ENCODE peak calls at places on chromosomes 16 and 17, in ten cellular contexts. One of them, this sample, is unnamed.

GRCh38 chr16:25693621-25694020 is 1.9 kb downstream of the HS3ST4 start:
- DNase-seq in SK-N-MC: no peak
- DNase-seq in activated CD8-positive, alpha-beta memory T cell treated with anti-CD3 and anti-CD28 coated beads for 48 hours: no peak
- DNase-seq in occipital lobe: no peak
- DNase-seq in CMK: no peak
- DNase-seq in activated T-helper 2 cell treated with anti-CD3 and anti-CD28 coated beads, Interferon-gamma antibody, Interleukin-2, Interleukin-4, amounts not matched to agents 10 μg/mL and 5 μg/mL and 100 μg/mL, durations not matched to agents 14 hours and 24 hours and 36 hours: no peak
- DNase-seq in activated naive CD8-positive, alpha-beta T cell treated with anti-CD3 and anti-CD28 coated beads for 36 hours: no peak
- DNase-seq in GDM1: no peak
- DNase-seq in fibroblast of the conjunctiva: no peak
- DNase-seq in GM23248: no peak
- DNase-seq in this sample: no peak

GRCh38 chr17:32323046-32323445 is 18.9 kb downstream of the C17orf75 start:
- DNase-seq in activated CD8-positive, alpha-beta memory T cell treated with anti-CD3 and anti-CD28 coated beads for 48 hours: no peak
- DNase-seq in GDM1: no peak
- DNase-seq in activated T-helper 2 cell treated with anti-CD3 and anti-CD28 coated beads, Interferon-gamma antibody, Interleukin-2, Interleukin-4, amounts not matched to agents 10 μg/mL and 5 μg/mL and 100 μg/mL, durations not matched to agents 14 hours and 24 hours and 36 hours: no peak
- DNase-seq in CMK: no peak
- DNase-seq in activated naive CD8-positive, alpha-beta T cell treated with anti-CD3 and anti-CD28 coated beads for 36 hours: no peak
- DNase-seq in SK-N-MC: no peak
- DNase-seq in occipital lobe: no peak
- DNase-seq in fibroblast of the conjunctiva: no peak
- DNase-seq in GM23248: no peak
- DNase-seq in this sample: no peak

GRCh38 chr16:57045694-57046381 is 46.5 kb upstream of the CPNE2 start:
- DNase-seq in GM23248: peak; percentile 75
- DNase-seq in SK-N-MC: no peak
- DNase-seq in GDM1: no peak
- DNase-seq in activated naive CD8-positive, alpha-beta T cell treated with anti-CD3 and anti-CD28 coated beads for 36 hours: peak; percentile 49
- DNase-seq in activated CD8-positive, alpha-beta memory T cell treated with anti-CD3 and anti-CD28 coated beads for 48 hours: no peak
- DNase-seq in activated T-helper 2 cell treated with anti-CD3 and anti-CD28 coated beads, Interferon-gamma antibody, Interleukin-2, Interleukin-4, amounts not matched to agents 10 μg/mL and 5 μg/mL and 100 μg/mL, durations not matched to agents 14 hours and 24 hours and 36 hours: no peak
- DNase-seq in fibroblast of the conjunctiva: peak; percentile 43
- DNase-seq in occipital lobe: peak; percentile 3
- DNase-seq in CMK: no peak
- DNase-seq in this sample: no peak

GRCh38 chr16:71883193-71883848 is 661 bp downstream of the ZNF821 start:
- DNase-seq in activated naive CD8-positive, alpha-beta T cell treated with anti-CD3 and anti-CD28 coated beads for 36 hours: peak; percentile 60
- DNase-seq in CMK: no peak
- DNase-seq in activated T-helper 2 cell treated with anti-CD3 and anti-CD28 coated beads, Interferon-gamma antibody, Interleukin-2, Interleukin-4, amounts not matched to agents 10 μg/mL and 5 μg/mL and 100 μg/mL, durations not matched to agents 14 hours and 24 hours and 36 hours: peak; percentile 25
- DNase-seq in GM23248: peak; percentile 43
- DNase-seq in occipital lobe: no peak
- DNase-seq in activated CD8-positive, alpha-beta memory T cell treated with anti-CD3 and anti-CD28 coated beads for 48 hours: peak; percentile 14
- DNase-seq in GDM1: no peak
- DNase-seq in fibroblast of the conjunctiva: no peak
- DNase-seq in SK-N-MC: no peak
- DNase-seq in this sample: peak; percentile 59

GRCh38 chr17:57114085-57114673 is 29.1 kb downstream of the AKAP1 start:
- DNase-seq in GM23248: peak; percentile 28
- DNase-seq in activated T-helper 2 cell treated with anti-CD3 and anti-CD28 coated beads, Interferon-gamma antibody, Interleukin-2, Interleukin-4, amounts not matched to agents 10 μg/mL and 5 μg/mL and 100 μg/mL, durations not matched to agents 14 hours and 24 hours and 36 hours: peak; percentile 35
- DNase-seq in activated CD8-positive, alpha-beta memory T cell treated with anti-CD3 and anti-CD28 coated beads for 48 hours: peak; percentile 57
- DNase-seq in occipital lobe: no peak
- DNase-seq in activated naive CD8-positive, alpha-beta T cell treated with anti-CD3 and anti-CD28 coated beads for 36 hours: peak; percentile 56
- DNase-seq in GDM1: no peak
- DNase-seq in SK-N-MC: no peak
- DNase-seq in CMK: peak; percentile 26
- DNase-seq in fibroblast of the conjunctiva: no peak
- DNase-seq in this sample: peak; percentile 73

GRCh38 chr17:44374306-44375195 is 10.9 kb upstream of the FAM171A2 start:
- DNase-seq in activated T-helper 2 cell treated with anti-CD3 and anti-CD28 coated beads, Interferon-gamma antibody, Interleukin-2, Interleukin-4, amounts not matched to agents 10 μg/mL and 5 μg/mL and 100 μg/mL, durations not matched to agents 14 hours and 24 hours and 36 hours: no peak
- DNase-seq in SK-N-MC: no peak
- DNase-seq in GDM1: no peak
- DNase-seq in activated CD8-positive, alpha-beta memory T cell treated with anti-CD3 and anti-CD28 coated beads for 48 hours: no peak
- DNase-seq in activated naive CD8-positive, alpha-beta T cell treated with anti-CD3 and anti-CD28 coated beads for 36 hours: no peak
- DNase-seq in GM23248: no peak
- DNase-seq in occipital lobe: no peak
- DNase-seq in fibroblast of the conjunctiva: no peak
- DNase-seq in CMK: no peak
- DNase-seq in this sample: no peak

GRCh38 chr17:71392715-71393567 is 727.9 kb upstream of the SOX9 start:
- DNase-seq in CMK: no peak
- DNase-seq in GDM1: no peak
- DNase-seq in occipital lobe: no peak
- DNase-seq in activated naive CD8-positive, alpha-beta T cell treated with anti-CD3 and anti-CD28 coated beads for 36 hours: no peak
- DNase-seq in GM23248: peak; percentile 62
- DNase-seq in activated CD8-positive, alpha-beta memory T cell treated with anti-CD3 and anti-CD28 coated beads for 48 hours: no peak
- DNase-seq in activated T-helper 2 cell treated with anti-CD3 and anti-CD28 coated beads, Interferon-gamma antibody, Interleukin-2, Interleukin-4, amounts not matched to agents 10 μg/mL and 5 μg/mL and 100 μg/mL, durations not matched to agents 14 hours and 24 hours and 36 hours: no peak
- DNase-seq in SK-N-MC: no peak
- DNase-seq in fibroblast of the conjunctiva: no peak
- DNase-seq in this sample: no peak

GRCh38 chr17:68594552-68594951 is 6.6 kb downstream of the FAM20A start:
- DNase-seq in GDM1: no peak
- DNase-seq in occipital lobe: no peak
- DNase-seq in activated CD8-positive, alpha-beta memory T cell treated with anti-CD3 and anti-CD28 coated beads for 48 hours: no peak
- DNase-seq in SK-N-MC: no peak
- DNase-seq in activated naive CD8-positive, alpha-beta T cell treated with anti-CD3 and anti-CD28 coated beads for 36 hours: no peak
- DNase-seq in CMK: no peak
- DNase-seq in fibroblast of the conjunctiva: no peak
- DNase-seq in GM23248: no peak
- DNase-seq in activated T-helper 2 cell treated with anti-CD3 and anti-CD28 coated beads, Interferon-gamma antibody, Interleukin-2, Interleukin-4, amounts not matched to agents 10 μg/mL and 5 μg/mL and 100 μg/mL, durations not matched to agents 14 hours and 24 hours and 36 hours: no peak
- DNase-seq in this sample: no peak

GRCh38 chr17:57006040-57006439 is 28.1 kb downstream of the SCPEP1 start:
- DNase-seq in activated T-helper 2 cell treated with anti-CD3 and anti-CD28 coated beads, Interferon-gamma antibody, Interleukin-2, Interleukin-4, amounts not matched to agents 10 μg/mL and 5 μg/mL and 100 μg/mL, durations not matched to agents 14 hours and 24 hours and 36 hours: no peak
- DNase-seq in activated naive CD8-positive, alpha-beta T cell treated with anti-CD3 and anti-CD28 coated beads for 36 hours: no peak
- DNase-seq in SK-N-MC: no peak
- DNase-seq in CMK: no peak
- DNase-seq in activated CD8-positive, alpha-beta memory T cell treated with anti-CD3 and anti-CD28 coated beads for 48 hours: no peak
- DNase-seq in GDM1: no peak
- DNase-seq in GM23248: no peak
- DNase-seq in fibroblast of the conjunctiva: no peak
- DNase-seq in occipital lobe: no peak
- DNase-seq in this sample: no peak

GRCh38 chr17:80938556-80938955 is 53.1 kb upstream of the CHMP6 start:
- DNase-seq in fibroblast of the conjunctiva: no peak
- DNase-seq in CMK: no peak
- DNase-seq in activated CD8-positive, alpha-beta memory T cell treated with anti-CD3 and anti-CD28 coated beads for 48 hours: no peak
- DNase-seq in activated T-helper 2 cell treated with anti-CD3 and anti-CD28 coated beads, Interferon-gamma antibody, Interleukin-2, Interleukin-4, amounts not matched to agents 10 μg/mL and 5 μg/mL and 100 μg/mL, durations not matched to agents 14 hours and 24 hours and 36 hours: peak; percentile 69
- DNase-seq in activated naive CD8-positive, alpha-beta T cell treated with anti-CD3 and anti-CD28 coated beads for 36 hours: peak; percentile 38
- DNase-seq in SK-N-MC: no peak
- DNase-seq in occipital lobe: no peak
- DNase-seq in GDM1: peak; percentile 20
- DNase-seq in GM23248: no peak
- DNase-seq in this sample: peak; percentile 86

GRCh38 chr17:879546-879945 is 97.4 kb downstream of the MRM3 start:
- DNase-seq in activated T-helper 2 cell treated with anti-CD3 and anti-CD28 coated beads, Interferon-gamma antibody, Interleukin-2, Interleukin-4, amounts not matched to agents 10 μg/mL and 5 μg/mL and 100 μg/mL, durations not matched to agents 14 hours and 24 hours and 36 hours: peak; percentile 48
- DNase-seq in GM23248: peak; percentile 55
- DNase-seq in activated CD8-positive, alpha-beta memory T cell treated with anti-CD3 and anti-CD28 coated beads for 48 hours: peak; percentile 4
- DNase-seq in activated naive CD8-positive, alpha-beta T cell treated with anti-CD3 and anti-CD28 coated beads for 36 hours: peak; percentile 61
- DNase-seq in fibroblast of the conjunctiva: peak; percentile 63
- DNase-seq in SK-N-MC: no peak
- DNase-seq in CMK: no peak
- DNase-seq in GDM1: no peak
- DNase-seq in occipital lobe: no peak
- DNase-seq in this sample: peak; percentile 79

GRCh38 chr17:44293509-44294226 is 14.7 kb upstream of the RUNDC3A start:
- DNase-seq in activated naive CD8-positive, alpha-beta T cell treated with anti-CD3 and anti-CD28 coated beads for 36 hours: no peak
- DNase-seq in GDM1: no peak
- DNase-seq in fibroblast of the conjunctiva: no peak
- DNase-seq in GM23248: no peak
- DNase-seq in SK-N-MC: no peak
- DNase-seq in activated CD8-positive, alpha-beta memory T cell treated with anti-CD3 and anti-CD28 coated beads for 48 hours: no peak
- DNase-seq in occipital lobe: no peak
- DNase-seq in activated T-helper 2 cell treated with anti-CD3 and anti-CD28 coated beads, Interferon-gamma antibody, Interleukin-2, Interleukin-4, amounts not matched to agents 10 μg/mL and 5 μg/mL and 100 μg/mL, durations not matched to agents 14 hours and 24 hours and 36 hours: no peak
- DNase-seq in CMK: no peak
- DNase-seq in this sample: no peak

GRCh38 chr17:45954914-45955313 is 44.1 kb upstream of the STH start:
- DNase-seq in GM23248: peak; percentile 12
- DNase-seq in fibroblast of the conjunctiva: no peak
- DNase-seq in GDM1: no peak
- DNase-seq in SK-N-MC: no peak
- DNase-seq in activated T-helper 2 cell treated with anti-CD3 and anti-CD28 coated beads, Interferon-gamma antibody, Interleukin-2, Interleukin-4, amounts not matched to agents 10 μg/mL and 5 μg/mL and 100 μg/mL, durations not matched to agents 14 hours and 24 hours and 36 hours: no peak
- DNase-seq in CMK: no peak
- DNase-seq in activated naive CD8-positive, alpha-beta T cell treated with anti-CD3 and anti-CD28 coated beads for 36 hours: no peak
- DNase-seq in activated CD8-positive, alpha-beta memory T cell treated with anti-CD3 and anti-CD28 coated beads for 48 hours: no peak
- DNase-seq in occipital lobe: no peak
- DNase-seq in this sample: no peak

GRCh38 chr17:69967910-69968411 is 107.1 kb upstream of the KCNJ16 start:
- DNase-seq in GDM1: no peak
- DNase-seq in CMK: no peak
- DNase-seq in SK-N-MC: no peak
- DNase-seq in activated CD8-positive, alpha-beta memory T cell treated with anti-CD3 and anti-CD28 coated beads for 48 hours: no peak
- DNase-seq in activated T-helper 2 cell treated with anti-CD3 and anti-CD28 coated beads, Interferon-gamma antibody, Interleukin-2, Interleukin-4, amounts not matched to agents 10 μg/mL and 5 μg/mL and 100 μg/mL, durations not matched to agents 14 hours and 24 hours and 36 hours: no peak
- DNase-seq in activated naive CD8-positive, alpha-beta T cell treated with anti-CD3 and anti-CD28 coated beads for 36 hours: no peak
- DNase-seq in occipital lobe: no peak
- DNase-seq in GM23248: peak; percentile 91
- DNase-seq in fibroblast of the conjunctiva: no peak
- DNase-seq in this sample: no peak

GRCh38 chr16:85469929-85470590 is 143.1 kb upstream of the GSE1 start:
- DNase-seq in CMK: no peak
- DNase-seq in activated CD8-positive, alpha-beta memory T cell treated with anti-CD3 and anti-CD28 coated beads for 48 hours: no peak
- DNase-seq in occipital lobe: no peak
- DNase-seq in activated T-helper 2 cell treated with anti-CD3 and anti-CD28 coated beads, Interferon-gamma antibody, Interleukin-2, Interleukin-4, amounts not matched to agents 10 μg/mL and 5 μg/mL and 100 μg/mL, durations not matched to agents 14 hours and 24 hours and 36 hours: no peak
- DNase-seq in SK-N-MC: no peak
- DNase-seq in activated naive CD8-positive, alpha-beta T cell treated with anti-CD3 and anti-CD28 coated beads for 36 hours: no peak
- DNase-seq in fibroblast of the conjunctiva: no peak
- DNase-seq in GDM1: no peak
- DNase-seq in GM23248: no peak
- DNase-seq in this sample: no peak

GRCh38 chr17:76442341-76443338 is 10.3 kb downstream of the UBE2O start:
- DNase-seq in GM23248: no peak
- DNase-seq in activated CD8-positive, alpha-beta memory T cell treated with anti-CD3 and anti-CD28 coated beads for 48 hours: no peak
- DNase-seq in fibroblast of the conjunctiva: no peak
- DNase-seq in activated naive CD8-positive, alpha-beta T cell treated with anti-CD3 and anti-CD28 coated beads for 36 hours: no peak
- DNase-seq in SK-N-MC: no peak
- DNase-seq in CMK: no peak
- DNase-seq in activated T-helper 2 cell treated with anti-CD3 and anti-CD28 coated beads, Interferon-gamma antibody, Interleukin-2, Interleukin-4, amounts not matched to agents 10 μg/mL and 5 μg/mL and 100 μg/mL, durations not matched to agents 14 hours and 24 hours and 36 hours: no peak
- DNase-seq in GDM1: no peak
- DNase-seq in occipital lobe: no peak
- DNase-seq in this sample: no peak

GRCh38 chr16:22638393-22639206 is 127.9 kb downstream of the NPIPB5 start:
- DNase-seq in CMK: no peak
- DNase-seq in fibroblast of the conjunctiva: no peak
- DNase-seq in SK-N-MC: no peak
- DNase-seq in activated CD8-positive, alpha-beta memory T cell treated with anti-CD3 and anti-CD28 coated beads for 48 hours: no peak
- DNase-seq in activated T-helper 2 cell treated with anti-CD3 and anti-CD28 coated beads, Interferon-gamma antibody, Interleukin-2, Interleukin-4, amounts not matched to agents 10 μg/mL and 5 μg/mL and 100 μg/mL, durations not matched to agents 14 hours and 24 hours and 36 hours: no peak
- DNase-seq in GM23248: peak; percentile 89
- DNase-seq in GDM1: no peak
- DNase-seq in activated naive CD8-positive, alpha-beta T cell treated with anti-CD3 and anti-CD28 coated beads for 36 hours: no peak
- DNase-seq in occipital lobe: no peak
- DNase-seq in this sample: no peak

GRCh38 chr17:6187836-6188235 is 117.7 kb downstream of the WSCD1 start:
- DNase-seq in GDM1: no peak
- DNase-seq in GM23248: no peak
- DNase-seq in fibroblast of the conjunctiva: no peak
- DNase-seq in SK-N-MC: no peak
- DNase-seq in occipital lobe: no peak
- DNase-seq in activated naive CD8-positive, alpha-beta T cell treated with anti-CD3 and anti-CD28 coated beads for 36 hours: no peak
- DNase-seq in activated T-helper 2 cell treated with anti-CD3 and anti-CD28 coated beads, Interferon-gamma antibody, Interleukin-2, Interleukin-4, amounts not matched to agents 10 μg/mL and 5 μg/mL and 100 μg/mL, durations not matched to agents 14 hours and 24 hours and 36 hours: no peak
- DNase-seq in activated CD8-positive, alpha-beta memory T cell treated with anti-CD3 and anti-CD28 coated beads for 48 hours: no peak
- DNase-seq in CMK: no peak
- DNase-seq in this sample: no peak

GRCh38 chr16:85327731-85328664 is 215.7 kb upstream of the CIBAR2 start:
- DNase-seq in activated T-helper 2 cell treated with anti-CD3 and anti-CD28 coated beads, Interferon-gamma antibody, Interleukin-2, Interleukin-4, amounts not matched to agents 10 μg/mL and 5 μg/mL and 100 μg/mL, durations not matched to agents 14 hours and 24 hours and 36 hours: no peak
- DNase-seq in GM23248: no peak
- DNase-seq in activated CD8-positive, alpha-beta memory T cell treated with anti-CD3 and anti-CD28 coated beads for 48 hours: no peak
- DNase-seq in occipital lobe: peak; percentile 28
- DNase-seq in activated naive CD8-positive, alpha-beta T cell treated with anti-CD3 and anti-CD28 coated beads for 36 hours: no peak
- DNase-seq in fibroblast of the conjunctiva: no peak
- DNase-seq in SK-N-MC: peak; percentile 20
- DNase-seq in CMK: peak; percentile 88
- DNase-seq in GDM1: peak; percentile 78
- DNase-seq in this sample: no peak

GRCh38 chr16:58085584-58086251 is 43.5 kb downstream of the CFAP20 start:
- DNase-seq in GDM1: no peak
- DNase-seq in CMK: no peak
- DNase-seq in SK-N-MC: no peak
- DNase-seq in occipital lobe: no peak
- DNase-seq in fibroblast of the conjunctiva: no peak
- DNase-seq in GM23248: no peak
- DNase-seq in activated naive CD8-positive, alpha-beta T cell treated with anti-CD3 and anti-CD28 coated beads for 36 hours: no peak
- DNase-seq in activated T-helper 2 cell treated with anti-CD3 and anti-CD28 coated beads, Interferon-gamma antibody, Interleukin-2, Interleukin-4, amounts not matched to agents 10 μg/mL and 5 μg/mL and 100 μg/mL, durations not matched to agents 14 hours and 24 hours and 36 hours: no peak
- DNase-seq in activated CD8-positive, alpha-beta memory T cell treated with anti-CD3 and anti-CD28 coated beads for 48 hours: no peak
- DNase-seq in this sample: no peak

GRCh38 chr16:78579020-78579419 is 479.6 kb downstream of the WWOX start:
- DNase-seq in SK-N-MC: no peak
- DNase-seq in GDM1: no peak
- DNase-seq in activated T-helper 2 cell treated with anti-CD3 and anti-CD28 coated beads, Interferon-gamma antibody, Interleukin-2, Interleukin-4, amounts not matched to agents 10 μg/mL and 5 μg/mL and 100 μg/mL, durations not matched to agents 14 hours and 24 hours and 36 hours: no peak
- DNase-seq in activated CD8-positive, alpha-beta memory T cell treated with anti-CD3 and anti-CD28 coated beads for 48 hours: no peak
- DNase-seq in occipital lobe: no peak
- DNase-seq in activated naive CD8-positive, alpha-beta T cell treated with anti-CD3 and anti-CD28 coated beads for 36 hours: no peak
- DNase-seq in GM23248: no peak
- DNase-seq in fibroblast of the conjunctiva: no peak
- DNase-seq in CMK: no peak
- DNase-seq in this sample: no peak